ENCODE peak calls at places on chromosome 2, in eight cellular contexts. E is CD8-positive, alpha-beta memory T cell; A is OCI-LY7; Q is heart left ventricle; I is kidney; X is esophagus squamous epithelium; L is uterus; B is tibial nerve. U is an unnamed sample.

GRCh38 chr2:166238176-166238575 is 110.4 kb upstream of the SCN1A start:
- DNase-seq in Q (no peak), X (no peak), B (no peak), E (no peak), L (no peak), I (no peak), A (no peak), U (no peak)

GRCh38 chr2:234111523-234111922 is 61.0 kb downstream of the SPP2 start:
- DNase-seq in L (no peak), B (no peak), I (no peak), A (no peak), X (no peak), Q (no peak), E (no peak), U (no peak)

GRCh38 chr2:217685255-217685605 is 317.6 kb downstream of the TNS1 start:
- DNase-seq in I (no peak), X (no peak), B (peak; percentile 64), L (peak; percentile 85), Q (no peak), E (no peak), A (no peak), U (peak; percentile 80)

GRCh38 chr2:38113999-38114708 is 38.2 kb upstream of the CYP1B1 start:
- DNase-seq in L (no peak), X (no peak), I (no peak), E (no peak), A (no peak), Q (no peak), B (no peak), U (no peak)

GRCh38 chr2:222651721-222652420 is 4.0 kb downstream of the FARSB start:
- DNase-seq in A (no peak), I (no peak), L (no peak), E (no peak), Q (no peak), X (no peak), B (no peak), U (no peak)

GRCh38 chr2:188333751-188334524 is 42.3 kb downstream of the GULP1 start:
- DNase-seq in Q (peak; percentile 35), B (peak; percentile 15), E (no peak), A (no peak), L (no peak), X (no peak), I (peak; percentile 75), U (no peak)

GRCh38 chr2:54906711-54907110 is 143.5 kb downstream of the RTN4 start:
- DNase-seq in E (no peak), B (no peak), A (no peak), I (no peak), X (no peak), L (no peak), Q (no peak), U (no peak)

GRCh38 chr2:157894694-157895450 is 18.7 kb upstream of the ACVR1 start:
- DNase-seq in E (no peak), L (peak; percentile 30), A (no peak), I (no peak), Q (no peak), B (no peak), X (no peak), U (no peak)

GRCh38 chr2:9263388-9263787 is 56.8 kb downstream of the ASAP2 start:
- DNase-seq in X (no peak), I (no peak), E (no peak), L (no peak), Q (peak; percentile 48), B (no peak), A (no peak), U (no peak)

GRCh38 chr2:8003462-8004075 is 678.3 kb upstream of the ID2 start:
- DNase-seq in Q (peak; percentile 72), L (peak; percentile 65), E (no peak), A (no peak), X (no peak), I (no peak), B (peak; percentile 32), U (peak; percentile 87)

GRCh38 chr2:471560-471959 is 183.7 kb upstream of the ALKAL2 start:
- DNase-seq in E (no peak), Q (no peak), X (no peak), A (no peak), I (no peak), B (no peak), L (no peak), U (no peak)

GRCh38 chr2:111209045-111209514 is 88.4 kb downstream of the BCL2L11 start:
- DNase-seq in A (no peak), I (no peak), B (no peak), L (no peak), X (no peak), Q (no peak), E (no peak), U (no peak)

DNA sequence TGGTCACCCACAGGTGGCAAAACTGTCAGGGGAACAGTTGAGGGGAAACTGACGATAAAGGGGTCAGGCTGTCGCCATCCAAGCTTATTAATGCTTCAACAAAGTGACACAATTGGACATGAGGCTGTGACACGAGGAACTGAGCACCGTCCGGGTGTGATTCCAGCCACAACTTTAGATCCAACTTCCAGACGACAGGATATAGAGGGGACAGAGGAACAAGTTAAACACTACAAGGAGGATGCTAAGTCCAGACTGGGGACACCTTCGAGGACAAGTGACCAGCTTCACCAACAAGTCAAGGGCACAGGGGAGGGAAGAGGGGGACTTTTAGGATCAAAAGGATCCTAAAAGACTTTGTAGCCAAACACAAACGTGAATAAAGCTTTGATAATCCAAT is 23.8 kb downstream of the BOK start:
- DNase-seq in Q (no peak), A (no peak), L (no peak), X (no peak), E (no peak), B (no peak), I (peak; percentile 27), U (no peak)
- H3K9me3 ChIP-seq in Q (peaks cover 15% of the 10 kb centered on the region), A (peaks cover 15% of the 10 kb centered on the region), L (peaks cover 13% of the 10 kb centered on the region), X (peaks cover 13% of the 10 kb centered on the region), E (peaks cover 11% of the 10 kb centered on the region), B (peaks cover 30% of the 10 kb centered on the region), I (peaks cover 10% of the 10 kb centered on the region), U (no peaks in the 10 kb centered on the region)

GRCh38 chr2:27897755-27898154 is 7.2 kb downstream of the BABAM2 start:
- DNase-seq in B (no peak), X (no peak), L (no peak), Q (no peak), E (no peak), A (no peak), I (no peak), U (no peak)
- H3K9me3 ChIP-seq in B (no peaks in the 10 kb centered on the region), X (no peaks in the 10 kb centered on the region), L (no peaks in the 10 kb centered on the region), Q (no peaks in the 10 kb centered on the region), E (no peaks in the 10 kb centered on the region), A (no peaks in the 10 kb centered on the region), I (no peaks in the 10 kb centered on the region), U (no peaks in the 10 kb centered on the region)

GRCh38 chr2:5330961-5331360 is 361.2 kb upstream of the SOX11 start:
- DNase-seq in X (no peak), B (no peak), A (no peak), L (no peak), I (no peak), E (no peak), Q (no peak), U (no peak)
- H3K9me3 ChIP-seq in X (no peaks in the 10 kb centered on the region), B (no peaks in the 10 kb centered on the region), A (no peaks in the 10 kb centered on the region), L (no peaks in the 10 kb centered on the region), I (no peaks in the 10 kb centered on the region), E (no peaks in the 10 kb centered on the region), Q (no peaks in the 10 kb centered on the region), U (no peaks in the 10 kb centered on the region)

GRCh38 chr2:177076636-177077179 is 135.9 kb upstream of the HNRNPA3 start:
- DNase-seq in X (no peak), A (no peak), B (no peak), Q (no peak), I (no peak), E (no peak), L (no peak), U (no peak)
- H3K9me3 ChIP-seq in X (no peaks in the 10 kb centered on the region), A (no peaks in the 10 kb centered on the region), B (no peaks in the 10 kb centered on the region), Q (no peaks in the 10 kb centered on the region), I (no peaks in the 10 kb centered on the region), E (no peaks in the 10 kb centered on the region), L (no peaks in the 10 kb centered on the region), U (no peaks in the 10 kb centered on the region)

GRCh38 chr2:123785332-123785731 is 239.8 kb upstream of the CNTNAP5 start:
- DNase-seq in A (no peak), B (no peak), X (no peak), Q (no peak), I (no peak), E (no peak), L (no peak), U (no peak)
- H3K9me3 ChIP-seq in A (no peaks in the 10 kb centered on the region), B (peaks cover 6% of the 10 kb centered on the region), X (no peaks in the 10 kb centered on the region), Q (no peaks in the 10 kb centered on the region), I (no peaks in the 10 kb centered on the region), E (no peaks in the 10 kb centered on the region), L (no peaks in the 10 kb centered on the region), U (peaks cover 13% of the 10 kb centered on the region)

GRCh38 chr2:171098607-171099006 is 62.1 kb downstream of the TLK1 start:
- DNase-seq in A (no peak), Q (no peak), X (no peak), I (no peak), B (no peak), L (no peak), E (no peak), U (no peak)
- H3K9me3 ChIP-seq in A (peaks cover 43% of the 10 kb centered on the region), Q (peaks cover 32% of the 10 kb centered on the region), X (peaks cover 16% of the 10 kb centered on the region), I (peaks cover 22% of the 10 kb centered on the region), B (peaks cover 40% of the 10 kb centered on the region), L (peaks cover 18% of the 10 kb centered on the region), E (peaks cover 3% of the 10 kb centered on the region), U (no peaks in the 10 kb centered on the region)

DNA sequence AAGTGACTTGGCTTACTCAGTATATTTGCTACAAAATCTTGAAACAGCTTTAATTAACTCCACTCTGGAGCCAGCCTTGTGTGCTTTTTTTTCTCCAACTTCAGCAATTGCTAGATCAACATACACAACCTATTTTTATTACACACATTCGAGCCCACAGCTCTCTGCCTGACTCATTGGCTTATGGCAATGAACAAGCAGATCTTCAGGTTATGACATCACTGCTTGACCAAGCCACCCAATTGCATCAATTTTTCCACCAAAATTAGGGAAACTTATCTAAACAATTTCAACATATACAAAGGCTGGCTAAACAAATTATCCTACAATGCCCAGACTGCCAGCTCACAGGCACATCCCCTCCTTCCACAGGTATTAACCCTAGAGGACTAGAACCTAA is 39.6 kb upstream of the PDK1 start:
- DNase-seq in X (no peak), E (no peak), B (no peak), Q (no peak), L (no peak), I (no peak), A (no peak), U (no peak)
- H3K9me3 ChIP-seq in X (peaks cover 18% of the 10 kb centered on the region), E (peaks cover 20% of the 10 kb centered on the region), B (peaks cover 47% of the 10 kb centered on the region), Q (peaks cover 25% of the 10 kb centered on the region), L (peaks cover 6% of the 10 kb centered on the region), I (peaks cover 38% of the 10 kb centered on the region), A (peaks cover 20% of the 10 kb centered on the region), U (peaks cover 20% of the 10 kb centered on the region)

GRCh38 chr2:95215018-95215612 is 7.8 kb downstream of the ZNF892 start:
- DNase-seq in Q (no peak), X (no peak), E (no peak), I (no peak), A (no peak), B (no peak), L (no peak), U (no peak)

DNA sequence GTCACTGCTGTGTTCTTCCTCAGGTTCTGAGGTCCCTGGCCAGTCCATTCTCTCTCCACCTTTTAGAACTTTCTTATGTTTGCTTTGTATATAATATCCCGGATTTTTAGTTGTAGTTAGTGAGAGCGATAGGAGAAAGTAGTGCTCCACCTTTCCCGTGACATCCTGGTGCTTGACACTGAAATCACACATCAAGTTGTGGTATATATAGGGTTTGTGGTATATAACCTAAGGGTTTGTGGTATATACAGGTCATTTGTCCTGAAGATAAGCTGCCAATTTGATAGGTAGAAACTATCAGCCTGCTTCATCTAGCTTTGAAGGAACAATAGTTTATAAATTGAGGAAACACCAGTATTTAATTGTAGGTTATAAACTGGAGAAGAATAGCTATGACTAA is 13.1 kb downstream of the ZNF892 start:
- DNase-seq in E (no peak), B (no peak), X (no peak), Q (no peak), A (no peak), I (no peak), L (no peak), U (no peak)
- H3K9me3 ChIP-seq in E (peaks cover 42% of the 10 kb centered on the region), B (peaks cover 100% of the 10 kb centered on the region), X (peaks cover 65% of the 10 kb centered on the region), Q (peaks cover 100% of the 10 kb centered on the region), A (peaks cover 31% of the 10 kb centered on the region), I (peaks cover 87% of the 10 kb centered on the region), L (peaks cover 70% of the 10 kb centered on the region), U (peaks cover 30% of the 10 kb centered on the region)

U was measured in right atrium auricular region.